ENCODE peak calls at places on chromosomes 7 and 10, in four cellular contexts. G is midbrain, X is psoas muscle, D is ACHN. E is an unnamed sample.

GRCh38 chr10:118035358-118036031 is 11.2 kb downstream of the RAB11FIP2 start:
- DNase-seq in X (no peak), D (no peak), G (no peak), E (no peak)

GRCh38 chr7:102132209-102132752 is 154.4 kb upstream of the SH2B2 start:
- DNase-seq in X (no peak), D (no peak), G (no peak), E (no peak)

GRCh38 chr7:25149844-25150243 is 24.8 kb upstream of the CYCS start:
- DNase-seq in G (no peak), X (no peak), D (no peak), E (no peak)

GRCh38 chr10:7107287-7107686 is 303.5 kb downstream of the SFMBT2 start:
- DNase-seq in D (no peak), G (no peak), X (no peak), E (no peak)

GRCh38 chr7:50421043-50421442 is 29.1 kb downstream of the FIGNL1 start:
- DNase-seq in G (no peak), X (no peak), D (no peak), E (no peak)

GRCh38 chr7:66083677-66084076 is 8.1 kb downstream of the ASL start:
- DNase-seq in D (no peak), G (no peak), X (no peak), E (no peak)

GRCh38 chr10:71351628-71352319 is 32.7 kb downstream of the SLC29A3 start:
- DNase-seq in G (peak; percentile 7), D (no peak), X (peak; percentile 74), E (no peak)

GRCh38 chr7:99229234-99229633 is 21.3 kb upstream of the KPNA7 start:
- DNase-seq in G (no peak), X (no peak), D (no peak), E (no peak)

GRCh38 chr10:14478639-14479038 is 147.9 kb upstream of the FRMD4A start:
- DNase-seq in X (peak; percentile 76), D (peak; percentile 88), G (peak; percentile 91), E (peak; percentile 75)

GRCh38 chr10:81109200-81109752 is 571.6 kb downstream of the SH2D4B start:
- DNase-seq in G (no peak), D (no peak), X (no peak), E (no peak)

GRCh38 chr10:35635576-35635975 is 6.5 kb downstream of the FZD8 start:
- DNase-seq in D (peak; percentile 68), G (peak; percentile 79), X (no peak), E (no peak)

GRCh38 chr7:102993532-102994029 is 80.8 kb downstream of the LRRC17 start:
- DNase-seq in G (no peak), X (no peak), D (no peak), E (no peak)

GRCh38 chr10:122310311-122311050 is 39.4 kb downstream of the BTBD16 start:
- DNase-seq in G (no peak), X (no peak), D (peak; percentile 27), E (no peak)

GRCh38 chr10:20890491-20891337 is 6.4 kb downstream of the NEBL start:
- DNase-seq in D (no peak), G (no peak), X (no peak), E (no peak)

GRCh38 chr10:2949948-2950354 is 117.4 kb upstream of the PFKP start:
- DNase-seq in D (peak; percentile 60), G (no peak), X (no peak), E (no peak)

GRCh38 chr7:25926439-25926838 is 225.6 kb upstream of the NFE2L3 start:
- DNase-seq in G (no peak), D (no peak), X (no peak), E (no peak)

GRCh38 chr7:78924581-78924980 is 528.9 kb downstream of the MAGI2 start:
- DNase-seq in X (no peak), D (peak; percentile 46), G (no peak), E (no peak)

GRCh38 chr7:81299272-81299671 is 380.4 kb upstream of the SEMA3C start:
- DNase-seq in X (no peak), D (peak; percentile 83), G (no peak), E (no peak)

GRCh38 chr10:73079779-73080178 is 16.9 kb downstream of the P4HA1 start:
- DNase-seq in X (no peak), D (no peak), G (no peak), E (no peak)

GRCh38 chr10:67609996-67610793 is 85.8 kb downstream of the CTNNA3 start:
- DNase-seq in X (no peak), G (no peak), D (no peak), E (no peak)

GRCh38 chr7:69534461-69535041 is 63.7 kb upstream of the AUTS2 start:
- DNase-seq in G (no peak), D (no peak), X (no peak), E (no peak)

GRCh38 chr10:8778713-8779112 is 724.2 kb downstream of the GATA3 start:
- DNase-seq in D (no peak), X (no peak), G (no peak), E (no peak)

GRCh38 chr7:102111758-102112119 is 174.9 kb upstream of the SH2B2 start:
- DNase-seq in D (no peak), G (no peak), X (no peak), E (no peak)

GRCh38 chr7:39735903-39736302 is 112.5 kb downstream of the RALA start:
- DNase-seq in D (peak; percentile 41), X (no peak), G (no peak), E (no peak)

GRCh38 chr7:47968852-47969774 is 10.3 kb downstream of the HUS1 start:
- DNase-seq in D (peak; percentile 74), X (no peak), G (peak; percentile 62), E (no peak)

E was measured in aorta.